ENCODE peak calls at places on chromosomes 3 and 15, in seven cellular contexts. One of them, this sample, is unnamed.

GRCh38 chr15:41323611-41324010 is 8.8 kb downstream of the OIP5 start:
- DNase-seq in NCI-H510A treated with DMSO at 0.1 percent for 48 hours: no peak
- DNase-seq in foreskin fibroblast: no peak
- DNase-seq in psoas muscle: no peak
- DNase-seq in iris pigment epithelial cell: no peak
- DNase-seq in D341Med: no peak
- DNase-seq in cerebellum: no peak
- DNase-seq in this sample: no peak

GRCh38 chr3:113825090-113825489 is 13.5 kb upstream of the GRAMD1C start:
- DNase-seq in cerebellum: no peak
- DNase-seq in foreskin fibroblast: no peak
- DNase-seq in iris pigment epithelial cell: peak
- DNase-seq in NCI-H510A treated with DMSO at 0.1 percent for 48 hours: no peak
- DNase-seq in D341Med: no peak
- DNase-seq in psoas muscle: no peak
- DNase-seq in this sample: peak

GRCh38 chr3:65596511-65597224 is 442.1 kb downstream of the MAGI1 start:
- DNase-seq in psoas muscle: no peak
- DNase-seq in iris pigment epithelial cell: no peak
- DNase-seq in cerebellum: no peak
- DNase-seq in NCI-H510A treated with DMSO at 0.1 percent for 48 hours: no peak
- DNase-seq in D341Med: no peak
- DNase-seq in foreskin fibroblast: no peak
- DNase-seq in this sample: no peak

GRCh38 chr15:78429477-78429876 is 8.5 kb upstream of the IREB2 start:
- DNase-seq in NCI-H510A treated with DMSO at 0.1 percent for 48 hours: peak
- DNase-seq in iris pigment epithelial cell: no peak
- DNase-seq in foreskin fibroblast: no peak
- DNase-seq in psoas muscle: no peak
- DNase-seq in D341Med: no peak
- DNase-seq in cerebellum: no peak
- DNase-seq in this sample: no peak

GRCh38 chr3:172134352-172134751 is 95.0 kb downstream of the FNDC3B start:
- DNase-seq in D341Med: no peak
- DNase-seq in iris pigment epithelial cell: peak
- DNase-seq in foreskin fibroblast: no peak
- DNase-seq in cerebellum: no peak
- DNase-seq in psoas muscle: no peak
- DNase-seq in NCI-H510A treated with DMSO at 0.1 percent for 48 hours: no peak
- DNase-seq in this sample: no peak

GRCh38 chr3:172520332-172520831 is 2.8 kb downstream of the TNFSF10 start:
- DNase-seq in psoas muscle: no peak
- DNase-seq in D341Med: no peak
- DNase-seq in foreskin fibroblast: peak
- DNase-seq in cerebellum: no peak
- DNase-seq in NCI-H510A treated with DMSO at 0.1 percent for 48 hours: no peak
- DNase-seq in iris pigment epithelial cell: peak
- DNase-seq in this sample: no peak

GRCh38 chr3:9020396-9020795 is 57.1 kb upstream of the RAD18 start:
- DNase-seq in NCI-H510A treated with DMSO at 0.1 percent for 48 hours: no peak
- DNase-seq in cerebellum: no peak
- DNase-seq in D341Med: no peak
- DNase-seq in psoas muscle: no peak
- DNase-seq in iris pigment epithelial cell: no peak
- DNase-seq in foreskin fibroblast: no peak
- DNase-seq in this sample: no peak

GRCh38 chr15:79903626-79904025 is 6.8 kb upstream of the MTHFS start:
- DNase-seq in foreskin fibroblast: no peak
- DNase-seq in NCI-H510A treated with DMSO at 0.1 percent for 48 hours: no peak
- DNase-seq in cerebellum: no peak
- DNase-seq in D341Med: no peak
- DNase-seq in psoas muscle: no peak
- DNase-seq in iris pigment epithelial cell: no peak
- DNase-seq in this sample: no peak

GRCh38 chr3:10468611-10469354 is 36.6 kb downstream of the ATP2B2 start:
- DNase-seq in iris pigment epithelial cell: no peak
- DNase-seq in foreskin fibroblast: no peak
- DNase-seq in NCI-H510A treated with DMSO at 0.1 percent for 48 hours: no peak
- DNase-seq in psoas muscle: no peak
- DNase-seq in cerebellum: peak
- DNase-seq in D341Med: no peak
- DNase-seq in this sample: no peak

GRCh38 chr3:53729618-53730017 is 116.6 kb downstream of the CHDH start:
- DNase-seq in psoas muscle: no peak
- DNase-seq in D341Med: no peak
- DNase-seq in NCI-H510A treated with DMSO at 0.1 percent for 48 hours: no peak
- DNase-seq in iris pigment epithelial cell: no peak
- DNase-seq in cerebellum: no peak
- DNase-seq in foreskin fibroblast: no peak
- DNase-seq in this sample: no peak

GRCh38 chr15:78229431-78230406 is 4.6 kb downstream of the ACSBG1 start:
- DNase-seq in NCI-H510A treated with DMSO at 0.1 percent for 48 hours: no peak
- DNase-seq in foreskin fibroblast: no peak
- DNase-seq in D341Med: no peak
- DNase-seq in psoas muscle: no peak
- DNase-seq in iris pigment epithelial cell: no peak
- DNase-seq in cerebellum: no peak
- DNase-seq in this sample: no peak

GRCh38 chr3:145902166-145902565 is 258.8 kb downstream of the PLOD2 start:
- DNase-seq in psoas muscle: no peak
- DNase-seq in iris pigment epithelial cell: peak
- DNase-seq in cerebellum: no peak
- DNase-seq in NCI-H510A treated with DMSO at 0.1 percent for 48 hours: no peak
- DNase-seq in foreskin fibroblast: no peak
- DNase-seq in D341Med: no peak
- DNase-seq in this sample: no peak

GRCh38 chr15:68385671-68386586 is 46.0 kb downstream of the ITGA11 start:
- DNase-seq in NCI-H510A treated with DMSO at 0.1 percent for 48 hours: no peak
- DNase-seq in D341Med: no peak
- DNase-seq in foreskin fibroblast: no peak
- DNase-seq in cerebellum: no peak
- DNase-seq in iris pigment epithelial cell: no peak
- DNase-seq in psoas muscle: no peak
- DNase-seq in this sample: no peak

GRCh38 chr3:168086541-168087260 is 9.0 kb downstream of the GOLIM4 start:
- DNase-seq in foreskin fibroblast: no peak
- DNase-seq in NCI-H510A treated with DMSO at 0.1 percent for 48 hours: no peak
- DNase-seq in psoas muscle: no peak
- DNase-seq in D341Med: no peak
- DNase-seq in iris pigment epithelial cell: no peak
- DNase-seq in cerebellum: no peak
- DNase-seq in this sample: no peak

GRCh38 chr3:193808317-193808716 is 215.3 kb downstream of the OPA1 start:
- DNase-seq in foreskin fibroblast: no peak
- DNase-seq in NCI-H510A treated with DMSO at 0.1 percent for 48 hours: no peak
- DNase-seq in psoas muscle: no peak
- DNase-seq in cerebellum: no peak
- DNase-seq in iris pigment epithelial cell: no peak
- DNase-seq in D341Med: no peak
- DNase-seq in this sample: no peak

GRCh38 chr15:40043927-40044716 is 5.1 kb upstream of the SRP14 start:
- DNase-seq in iris pigment epithelial cell: no peak
- DNase-seq in cerebellum: no peak
- DNase-seq in foreskin fibroblast: no peak
- DNase-seq in NCI-H510A treated with DMSO at 0.1 percent for 48 hours: no peak
- DNase-seq in psoas muscle: no peak
- DNase-seq in D341Med: no peak
- DNase-seq in this sample: no peak

GRCh38 chr15:62844564-62845235 is 197.8 kb upstream of the TPM1 start:
- DNase-seq in iris pigment epithelial cell: no peak
- DNase-seq in D341Med: no peak
- DNase-seq in cerebellum: no peak
- DNase-seq in psoas muscle: no peak
- DNase-seq in NCI-H510A treated with DMSO at 0.1 percent for 48 hours: no peak
- DNase-seq in foreskin fibroblast: no peak
- DNase-seq in this sample: no peak

GRCh38 chr15:90760661-90761232 is 43.6 kb downstream of the BLM start:
- DNase-seq in psoas muscle: no peak
- DNase-seq in D341Med: no peak
- DNase-seq in iris pigment epithelial cell: no peak
- DNase-seq in foreskin fibroblast: no peak
- DNase-seq in NCI-H510A treated with DMSO at 0.1 percent for 48 hours: no peak
- DNase-seq in cerebellum: peak
- DNase-seq in this sample: no peak

GRCh38 chr3:170078620-170079281 is 41.0 kb downstream of the GPR160 start:
- DNase-seq in D341Med: no peak
- DNase-seq in cerebellum: no peak
- DNase-seq in NCI-H510A treated with DMSO at 0.1 percent for 48 hours: no peak
- DNase-seq in psoas muscle: no peak
- DNase-seq in iris pigment epithelial cell: no peak
- DNase-seq in foreskin fibroblast: no peak
- DNase-seq in this sample: peak

This sample was measured in iPS-NIHi11.